ENCODE peak calls at places on chromosome 20, in four cellular contexts. H, S, G and T are unnamed samples.

GRCh38 chr20:20743511-20744169 is 31.2 kb upstream of the RALGAPA2 start:
- DNase-seq in G (no peak), S (peak), H (no peak), T (no peak)

GRCh38 chr20:31740208-31740607 is 1.1 kb downstream of the TPX2 start:
- DNase-seq in H (peak), S (no peak), G (no peak), T (no peak)

GRCh38 chr20:37379967-37380828 is 34.3 kb downstream of the SRC start:
- DNase-seq in H (no peak), S (no peak), G (no peak), T (no peak)

GRCh38 chr20:60691966-60692615 is 560.0 kb upstream of the CDH4 start:
- DNase-seq in S (no peak), G (no peak), H (no peak), T (no peak)

GRCh38 chr20:22430154-22430745 is 154.1 kb downstream of the FOXA2 start:
- DNase-seq in G (no peak), H (peak), S (no peak), T (no peak)

GRCh38 chr20:19047040-19047950 is 165.1 kb upstream of the SLC24A3 start:
- DNase-seq in G (no peak), H (no peak), S (no peak), T (no peak)

GRCh38 chr20:18404172-18404571 is 62.7 kb downstream of the DZANK1 start:
- DNase-seq in H (no peak), S (no peak), G (no peak), T (no peak)

GRCh38 chr20:36802326-36803223 is 29.0 kb upstream of the DSN1 start:
- DNase-seq in G (no peak), H (no peak), S (no peak), T (no peak)

GRCh38 chr20:16245879-16246278 is 327.4 kb downstream of the KIF16B start:
- DNase-seq in S (no peak), G (no peak), H (no peak), T (no peak)

GRCh38 chr20:15546624-15547023 is 1026.6 kb downstream of the KIF16B start:
- DNase-seq in H (no peak), G (no peak), S (no peak), T (no peak)

GRCh38 chr20:37356387-37356786 is 10.4 kb downstream of the SRC start:
- DNase-seq in S (peak), H (no peak), G (no peak), T (no peak)

GRCh38 chr20:21156266-21156665 is 30.4 kb downstream of the KIZ start:
- DNase-seq in S (no peak), H (no peak), G (no peak), T (no peak)

GRCh38 chr20:23889775-23890187 is 10.2 kb upstream of the CST5 start:
- DNase-seq in S (peak), H (peak), G (no peak), T (peak)

GRCh38 chr20:54665812-54666211 is 190.4 kb downstream of the DOK5 start:
- DNase-seq in H (no peak), S (no peak), G (no peak), T (no peak)

GRCh38 chr20:25056601-25057233 is 1.2 kb downstream of the ACSS1 start:
- DNase-seq in S (no peak), G (no peak), H (no peak), T (peak)

GRCh38 chr20:63087236-63087871 is 80.6 kb upstream of the BHLHE23 start:
- DNase-seq in S (no peak), G (no peak), H (no peak), T (no peak)

GRCh38 chr20:25077610-25078169 is 4.3 kb downstream of the VSX1 start:
- DNase-seq in G (no peak), S (peak), H (no peak), T (no peak)

GRCh38 chr20:50680106-50680960 is 11.0 kb downstream of the RIPOR3 start:
- DNase-seq in H (no peak), S (no peak), G (no peak), T (no peak)

GRCh38 chr20:59515013-59515905 is 89.1 kb upstream of the PHACTR3 start:
- DNase-seq in H (peak), S (peak), G (no peak), T (no peak)

GRCh38 chr20:63628246-63628975 is 1.5 kb upstream of the GMEB2 start:
- DNase-seq in H (peak), G (peak), S (peak), T (no peak)

GRCh38 chr20:31446084-31446819 is 5.8 kb downstream of the DEFB123 start:
- DNase-seq in S (no peak), H (no peak), G (no peak), T (no peak)

GRCh38 chr20:19699132-19699971 is 58.7 kb upstream of the RIN2 start:
- DNase-seq in S (no peak), H (no peak), G (no peak), T (no peak)

GRCh38 chr20:35616465-35617396 is 1.1 kb downstream of the SPAG4 start:
- DNase-seq in H (peak), S (peak), G (peak), T (no peak)

GRCh38 chr20:62622877-62623487 is 19.3 kb upstream of the SLCO4A1 start:
- DNase-seq in S (no peak), G (no peak), H (no peak), T (no peak)

GRCh38 chr20:14951707-14952106 is 614.3 kb upstream of the FLRT3 start:
- DNase-seq in S (no peak), G (no peak), H (no peak), T (no peak)

GRCh38 chr20:11585752-11586352 is 331.8 kb upstream of the BTBD3 start:
- DNase-seq in S (no peak), H (no peak), G (no peak), T (no peak)

GRCh38 chr20:11902264-11902663 is 15.4 kb upstream of the BTBD3 start:
- DNase-seq in H (no peak), S (no peak), G (no peak), T (no peak)

GRCh38 chr20:62779417-62779685 is 16.9 kb upstream of the MRGBP start:
- DNase-seq in H (no peak), S (no peak), G (no peak), T (no peak)

GRCh38 chr20:22491188-22491500 is 93.2 kb downstream of the FOXA2 start:
- DNase-seq in S (no peak), G (no peak), H (no peak), T (no peak)

GRCh38 chr20:18754030-18754659 is 59.4 kb upstream of the SCP2D1 start:
- DNase-seq in G (peak), S (peak), H (no peak), T (peak)

GRCh38 chr20:43364001-43364400 is 93.7 kb upstream of the SRSF6 start:
- DNase-seq in G (no peak), S (no peak), H (no peak), T (no peak)
- TF ChIP-seq POLR2AphosphoS5 in G (no peak), S (no peak), H (no peak), T (no peak)

GRCh38 chr20:9052136-9052535 is 16.8 kb upstream of the PLCB4 start:
- DNase-seq in H (no peak), S (no peak), G (no peak), T (no peak)

GRCh38 chr20:9054176-9054575 is 14.7 kb upstream of the PLCB4 start:
- DNase-seq in G (no peak), S (no peak), H (no peak), T (no peak)

GRCh38 chr20:9051508-9051907 is 17.4 kb upstream of the PLCB4 start:
- DNase-seq in G (no peak), S (no peak), H (peak), T (no peak)

GRCh38 chr20:9053108-9053507 is 15.8 kb upstream of the PLCB4 start:
- DNase-seq in S (no peak), H (no peak), G (no peak), T (no peak)
- TF ChIP-seq SPI1 in S (no peak), H (no peak), G (no peak), T (no peak)

DNA sequence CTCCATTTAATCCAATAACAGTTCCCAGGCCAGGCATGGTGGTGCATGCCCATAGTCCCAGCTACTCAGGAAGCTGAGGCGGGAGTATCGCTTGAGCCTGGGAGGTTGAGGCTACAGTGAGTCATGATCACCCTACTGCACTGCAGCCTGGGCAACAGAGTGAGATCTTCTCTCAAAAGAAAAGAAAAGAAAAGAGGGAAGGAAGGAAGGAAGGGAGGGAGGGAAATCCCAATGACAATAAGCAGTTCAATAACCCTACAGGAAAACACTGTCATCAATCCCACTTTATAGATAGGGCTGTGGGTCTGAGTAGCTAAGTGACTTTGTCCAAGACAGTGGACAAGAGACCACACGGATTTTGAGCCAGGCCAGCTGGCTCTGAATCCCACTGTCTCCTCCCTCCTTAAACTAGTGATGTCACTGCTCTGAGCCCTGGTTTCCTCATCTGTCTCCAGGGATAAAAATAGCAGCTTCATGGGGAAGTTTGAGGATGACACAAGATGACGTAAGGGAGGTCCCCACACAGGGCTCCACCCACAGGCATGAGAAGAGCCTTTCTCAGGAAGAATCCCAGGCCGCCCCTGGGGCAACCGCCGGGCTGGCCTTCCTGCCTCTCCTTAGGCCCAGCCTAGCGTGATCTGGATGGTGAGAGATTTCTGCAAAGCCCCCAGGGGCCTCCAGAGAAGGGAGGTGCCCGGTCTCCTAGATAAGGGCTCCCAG is 7.2 kb upstream of the TRIB3 start:
- DNase-seq in G (no peak), S (peak), H (peak), T (no peak)
- TF ChIP-seq POLR2AphosphoS5 in G (no peak), S (no peak), H (peak), T (no peak)

GRCh38 chr20:8126979-8127378 is 5.1 kb upstream of the PLCB1 start:
- DNase-seq in S (no peak), G (no peak), H (no peak), T (no peak)
- TF ChIP-seq SPI1 in S (no peak), G (no peak), H (no peak), T (no peak)

GRCh38 chr20:57991211-57991841 is 237.1 kb downstream of the ANKRD60 start:
- DNase-seq in S (no peak), H (no peak), G (no peak), T (no peak)

GRCh38 chr20:57987659-57988058 is 240.8 kb downstream of the ANKRD60 start:
- DNase-seq in H (no peak), G (no peak), S (no peak), T (no peak)

GRCh38 chr20:57988828-57989227 is 239.6 kb downstream of the ANKRD60 start:
- DNase-seq in G (no peak), H (no peak), S (no peak), T (no peak)

GRCh38 chr20:57988422-57988821 is 240.0 kb downstream of the ANKRD60 start:
- DNase-seq in H (no peak), G (no peak), S (no peak), T (no peak)

GRCh38 chr20:57990396-57990987 is 238.0 kb downstream of the ANKRD60 start:
- DNase-seq in G (no peak), S (no peak), H (no peak), T (no peak)
- TF ChIP-seq POLR2AphosphoS5 in G (no peak), S (no peak), H (no peak), T (no peak)

DNA sequence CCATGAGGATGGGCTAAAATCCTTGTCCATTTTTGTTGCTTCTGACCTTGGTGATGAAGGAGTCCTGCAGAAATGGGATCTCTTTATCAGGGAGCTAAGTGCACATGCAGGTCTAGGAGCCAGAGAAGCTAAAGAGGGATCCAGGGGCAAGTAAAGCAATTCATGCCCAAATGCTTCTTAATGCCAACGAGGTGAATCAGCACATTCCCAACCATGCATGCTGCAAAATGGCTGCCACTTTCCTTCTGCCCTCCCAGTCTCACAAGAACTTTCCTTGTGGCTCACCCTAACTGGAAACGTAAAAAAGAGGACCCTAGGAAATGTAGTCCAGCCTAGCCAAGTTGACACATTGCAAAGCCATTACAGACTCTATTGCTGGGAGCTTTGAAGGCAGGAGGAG is 298.4 kb downstream of the MAFB start:
- DNase-seq in S (no peak), G (no peak), H (no peak), T (no peak)
- TF ChIP-seq SPI1 in S (no peak), G (no peak), H (no peak), T (no peak)

DNA sequence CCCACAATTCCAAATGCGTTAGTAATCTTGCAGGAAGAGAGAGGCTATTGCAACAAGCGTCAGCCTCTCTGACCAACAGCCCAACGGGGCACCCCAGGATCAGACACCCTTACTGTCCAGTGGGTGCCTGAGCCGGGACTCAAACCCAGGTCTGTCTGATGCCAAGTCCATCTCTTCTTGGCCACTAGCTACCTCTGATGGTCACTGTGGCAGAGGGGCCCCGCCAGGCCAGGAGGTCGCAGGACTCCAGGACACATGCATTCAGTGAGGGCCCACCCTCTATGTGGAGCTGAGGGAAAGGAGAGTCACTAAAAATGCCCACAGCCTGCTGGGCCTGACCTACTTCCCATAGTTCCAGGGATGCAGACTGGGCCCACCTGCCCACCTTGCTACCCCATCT is 83.3 kb downstream of the PREX1 start:
- DNase-seq in H (no peak), S (no peak), G (no peak), T (no peak)
- TF ChIP-seq POLR2AphosphoS5 in H (no peak), S (no peak), G (no peak), T (no peak)